ENCODE peak calls at places on chromosomes 3 and 15, in nine cellular contexts. U, L, N, R, C, T, W, Q and P are unnamed samples.

GRCh38 chr3:64122476-64122875 is 99.2 kb upstream of the PSMD6 start:
- DNase-seq in U (no peak), L (no peak), N (no peak), R (no peak), C (no peak), T (no peak), W (no peak), Q (no peak), P (no peak)

GRCh38 chr15:85398822-85399221 is 18.4 kb downstream of the AKAP13 start:
- DNase-seq in U (no peak), L (no peak), N (no peak), R (no peak), C (no peak), T (no peak), W (no peak), Q (no peak), P (no peak)

GRCh38 chr3:184172681-184173373 is 1.8 kb upstream of the AP2M1 start:
- DNase-seq in U (peak), L (peak), N (no peak), R (peak), C (no peak), T (no peak), W (peak), Q (no peak), P (peak)

GRCh38 chr15:51739056-51739455 is 1.6 kb upstream of the LYSMD2 start:
- DNase-seq in U (peak), L (no peak), N (no peak), R (no peak), C (no peak), T (no peak), W (no peak), Q (no peak), P (no peak)

GRCh38 chr3:14457999-14458398 is 55.6 kb downstream of the SLC6A6 start:
- DNase-seq in U (no peak), L (no peak), N (no peak), R (no peak), C (no peak), T (no peak), W (no peak), Q (no peak), P (peak)

GRCh38 chr15:51195459-51195858 is 100.8 kb upstream of the TNFAIP8L3 start:
- DNase-seq in U (no peak), L (no peak), N (no peak), R (no peak), C (no peak), T (no peak), W (no peak), Q (no peak), P (no peak)

GRCh38 chr3:194768586-194768985 is 82.9 kb downstream of the FAM43A start:
- DNase-seq in U (no peak), L (no peak), N (no peak), R (no peak), C (no peak), T (no peak), W (no peak), Q (no peak), P (no peak)

GRCh38 chr3:157195965-157196364 is 36.0 kb upstream of the CCNL1 start:
- DNase-seq in U (no peak), L (no peak), N (no peak), R (no peak), C (no peak), T (no peak), W (no peak), Q (no peak), P (no peak)

GRCh38 chr15:42264790-42265189 is 8.2 kb upstream of the GANC start:
- DNase-seq in U (no peak), L (no peak), N (no peak), R (no peak), C (no peak), T (no peak), W (no peak), Q (no peak), P (no peak)